ENCODE peak calls at places on chromosomes 6 and 20, in six cellular contexts. Y, S, P, T, L and M are unnamed samples.

GRCh38 chr6:25278557-25278913 is 639 bp upstream of the CARMIL1 start:
- DNase-seq in Y (no peak), S (no peak), P (no peak), T (no peak), L (no peak), M (no peak)

GRCh38 chr20:15411781-15412180 is 1074.4 kb upstream of the FLRT3 start:
- DNase-seq in Y (no peak), S (no peak), P (no peak), T (no peak), L (no peak), M (no peak)

GRCh38 chr6:8277769-8278168 is 157.6 kb downstream of the SLC35B3 start:
- DNase-seq in Y (no peak), S (no peak), P (no peak), T (peak), L (no peak), M (no peak)

GRCh38 chr6:125046107-125046925 is 84.1 kb downstream of the RNF217 start:
- DNase-seq in Y (no peak), S (no peak), P (no peak), T (no peak), L (no peak), M (no peak)

GRCh38 chr6:13883966-13884365 is 40.8 kb upstream of the RNF182 start:
- DNase-seq in Y (no peak), S (no peak), P (no peak), T (no peak), L (no peak), M (no peak)

GRCh38 chr6:35782424-35782823 is 1.6 kb downstream of the CLPSL1 start:
- DNase-seq in Y (no peak), S (no peak), P (no peak), T (no peak), L (no peak), M (no peak)

GRCh38 chr6:5995705-5996686 is 10.7 kb downstream of the NRN1 start:
- DNase-seq in Y (peak), S (peak), P (peak), T (peak), L (no peak), M (no peak)

GRCh38 chr6:39231386-39231785 is 2.1 kb upstream of the KCNK5 start:
- DNase-seq in Y (no peak), S (no peak), P (no peak), T (no peak), L (no peak), M (no peak)

GRCh38 chr6:144657691-144658090 is 372.6 kb downstream of the UTRN start:
- DNase-seq in Y (no peak), S (no peak), P (no peak), T (no peak), L (no peak), M (no peak)

GRCh38 chr6:15969236-15969778 is 159.6 kb upstream of the MYLIP start:
- DNase-seq in Y (no peak), S (no peak), P (no peak), T (no peak), L (no peak), M (peak)

GRCh38 chr6:43478008-43478372 is 620 bp downstream of the TJAP1 start:
- DNase-seq in Y (no peak), S (no peak), P (no peak), T (no peak), L (no peak), M (no peak)

GRCh38 chr6:43481075-43481474 is 3.7 kb downstream of the TJAP1 start:
- DNase-seq in Y (no peak), S (no peak), P (no peak), T (no peak), L (no peak), M (no peak)

GRCh38 chr6:43476744-43477143 is 626 bp upstream of the TJAP1 start:
- DNase-seq in Y (no peak), S (no peak), P (no peak), T (no peak), L (no peak), M (no peak)

GRCh38 chr6:43475506-43475905 is 1.9 kb upstream of the TJAP1 start:
- DNase-seq in Y (no peak), S (no peak), P (no peak), T (no peak), L (no peak), M (no peak)

DNA sequence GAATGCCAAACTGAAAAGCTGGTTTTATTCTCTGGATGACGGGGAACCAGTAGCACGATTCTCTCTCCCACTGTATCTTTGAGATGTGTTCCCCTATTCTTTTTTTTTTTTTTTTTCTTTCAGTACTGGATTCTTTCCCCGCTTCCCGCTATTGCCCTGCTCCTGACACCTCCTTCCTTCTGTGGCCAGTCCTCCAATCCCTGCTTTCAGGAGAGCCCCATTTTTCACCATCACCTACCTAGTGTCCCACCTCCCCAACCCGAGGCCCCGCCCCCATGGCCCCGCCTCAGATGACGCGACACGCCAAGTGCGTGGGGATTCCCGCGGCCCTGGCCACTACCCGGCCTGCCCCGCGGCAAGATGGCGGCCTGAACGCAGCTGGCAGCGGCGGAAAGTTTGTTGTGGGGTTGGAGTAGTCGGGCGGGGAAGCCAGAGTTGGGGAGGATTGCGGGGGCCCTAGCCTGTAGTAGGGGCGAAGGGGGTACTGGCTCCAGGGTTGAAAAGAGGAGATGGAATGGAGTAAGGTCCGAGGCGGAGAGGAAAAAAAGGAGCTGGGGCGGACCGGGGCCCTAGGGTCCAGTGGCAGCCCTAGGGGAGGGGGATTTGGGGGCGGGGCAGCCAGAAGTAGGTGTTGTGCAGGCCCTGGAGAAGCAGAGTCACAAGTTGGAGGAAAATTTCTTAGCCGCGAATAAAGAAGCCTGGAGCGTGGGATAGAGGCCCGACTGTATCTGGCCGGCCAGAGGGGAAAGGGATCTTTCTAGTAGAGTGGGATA is at the start of gene TJAP1:
- DNase-seq in Y (peak), S (peak), P (peak), T (peak), L (peak), M (peak)
- TF ChIP-seq CTCF in Y (no peak), S (no peak), P (no peak), T (no peak), L (no peak), M (no peak)

DNA sequence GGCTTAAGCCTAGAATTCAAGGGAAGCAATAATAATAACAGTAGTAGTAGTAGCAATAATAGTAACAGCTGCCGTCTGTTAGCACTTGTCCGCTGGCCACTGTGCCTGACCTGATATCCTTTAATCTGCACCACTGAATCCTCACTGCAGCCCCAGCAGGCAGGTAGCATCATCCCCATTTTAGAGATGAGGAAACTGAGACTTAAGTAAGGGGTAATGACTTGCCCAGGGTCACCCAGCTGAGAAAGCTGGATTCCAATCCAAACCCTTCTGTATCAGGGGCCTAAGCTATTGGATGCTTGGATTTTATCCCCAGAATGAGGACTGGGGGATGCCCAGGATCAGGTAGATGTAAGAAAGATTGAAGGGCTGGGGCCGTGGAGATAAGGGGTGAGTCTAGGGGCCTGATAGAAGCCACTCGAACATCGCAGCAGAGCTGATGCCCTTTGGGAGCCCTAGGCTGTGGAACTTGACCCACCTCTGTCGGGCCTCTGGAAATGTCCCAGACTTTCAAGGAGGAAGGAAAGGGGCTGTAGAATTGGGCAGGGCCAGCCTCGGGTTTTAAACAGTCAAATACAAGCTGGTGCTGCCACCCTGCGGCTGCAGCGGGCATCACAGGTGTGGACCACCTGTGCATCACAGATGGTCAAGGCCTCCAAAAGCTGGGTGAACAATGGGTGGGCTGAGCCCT is 102.1 kb upstream of the MYL9 start:
- DNase-seq in Y (peak), S (no peak), P (peak), T (peak), L (peak), M (peak)
- TF ChIP-seq CTCF in Y (peak), S (peak), P (peak), T (peak), L (peak), M (peak)

GRCh38 chr20:37543828-37544227 is 16.2 kb upstream of the BLCAP start:
- DNase-seq in Y (no peak), S (no peak), P (no peak), T (no peak), L (no peak), M (no peak)
- TF ChIP-seq CTCF in Y (peak), S (no peak), P (peak), T (peak), L (no peak), M (peak)

GRCh38 chr6:3844097-3844463 is 5.1 kb upstream of the FAM50B start:
- DNase-seq in Y (no peak), S (no peak), P (no peak), T (no peak), L (no peak), M (no peak)
- TF ChIP-seq CTCF in Y (no peak), S (no peak), P (no peak), T (no peak), L (no peak), M (no peak)

GRCh38 chr20:51712501-51713212 is 55.5 kb downstream of the ATP9A start:
- DNase-seq in Y (peak), S (no peak), P (no peak), T (no peak), L (no peak), M (no peak)
- TF ChIP-seq CTCF in Y (peak), S (no peak), P (no peak), T (peak), L (peak), M (peak)

GRCh38 chr6:155248021-155249001 is 15.5 kb upstream of the CLDN20 start:
- DNase-seq in Y (peak), S (no peak), P (no peak), T (peak), L (no peak), M (peak)
- TF ChIP-seq CTCF in Y (peak), S (peak), P (peak), T (peak), L (peak), M (peak)

DNA sequence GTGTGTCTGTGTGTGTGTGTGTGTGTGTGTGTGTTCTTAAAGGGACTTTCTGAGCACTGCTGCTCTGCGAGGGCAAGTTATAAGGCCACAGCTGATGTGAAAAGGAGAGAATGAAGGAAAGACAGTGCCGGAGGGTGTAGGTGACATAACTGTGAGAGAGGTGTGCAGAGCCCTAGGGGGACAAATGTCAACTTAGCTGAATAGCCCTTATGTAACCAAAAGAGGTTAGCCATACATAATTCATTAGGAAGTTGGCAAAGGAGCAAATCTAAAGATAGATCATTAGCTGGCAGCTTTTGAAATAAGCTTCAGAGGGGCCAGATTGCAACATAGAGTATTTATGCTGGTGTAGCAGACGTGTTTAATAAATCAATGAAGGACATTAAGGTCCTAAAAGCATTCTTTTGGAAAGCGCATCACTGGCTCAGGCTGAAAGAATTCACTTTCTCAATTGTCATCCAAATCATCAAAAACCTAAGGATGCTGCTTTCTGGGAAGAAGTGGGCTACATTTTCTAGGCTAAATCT is 81.1 kb downstream of the NDUFAF5 start:
- DNase-seq in Y (no peak), S (peak), P (no peak), T (no peak), L (no peak), M (no peak)
- TF ChIP-seq CTCF in Y (no peak), S (no peak), P (no peak), T (no peak), L (no peak), M (no peak)

DNA sequence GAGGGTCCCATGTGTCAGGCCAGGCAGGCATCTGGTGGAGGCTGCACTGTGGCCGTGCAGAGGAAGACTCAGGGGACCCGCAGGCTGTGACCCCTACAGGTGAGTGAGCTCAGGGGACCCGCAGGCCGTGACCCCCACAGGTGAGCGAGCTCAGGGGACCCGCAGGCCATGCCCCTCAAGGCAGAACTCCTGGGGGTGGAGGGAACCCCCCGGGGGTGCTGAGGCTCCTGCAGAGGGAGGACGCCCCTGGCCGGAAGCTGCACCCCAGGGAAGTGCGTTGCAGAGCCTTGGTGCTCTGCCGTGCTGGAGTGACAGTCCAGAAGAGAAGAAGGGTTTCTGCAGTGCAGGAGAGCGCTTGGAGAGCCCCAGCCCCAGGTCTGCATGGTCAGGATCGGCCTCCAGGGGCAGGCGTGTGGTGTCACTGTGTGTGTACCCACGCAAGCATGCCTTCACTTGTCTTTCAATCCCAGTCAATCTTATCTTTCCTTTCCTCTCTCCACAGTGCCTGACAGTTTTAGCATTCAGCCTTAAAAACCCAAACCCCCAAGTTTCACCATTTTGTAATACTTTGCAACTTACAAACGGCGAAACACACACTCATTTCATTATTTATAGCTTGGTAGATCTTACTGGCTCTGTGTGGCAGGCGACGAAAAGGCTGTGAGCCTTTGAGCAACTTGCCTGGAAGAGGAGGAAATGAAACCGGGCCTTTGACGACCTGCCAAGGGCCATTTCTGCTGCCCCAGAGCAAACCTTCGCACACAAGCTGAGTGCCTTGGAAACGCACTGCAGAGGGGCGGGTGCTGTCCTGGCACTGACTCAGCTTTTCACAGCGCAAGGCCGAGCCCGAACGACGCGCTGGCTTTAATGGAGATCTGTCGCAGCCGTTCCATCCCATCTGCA is 101.4 kb upstream of the AGPAT4 start:
- DNase-seq in Y (peak), S (no peak), P (peak), T (no peak), L (no peak), M (no peak)
- TF ChIP-seq CTCF in Y (no peak), S (no peak), P (peak), T (peak), L (peak), M (no peak)